ENCODE peak calls at places on chromosomes 12 and 14, in seven cellular contexts. X is activated T-helper 1 cell treated with anti-CD3 and anti-CD28 coated beads, Interleukin-12 subunit alpha, Interleukin-12 subunit beta, Interleukin-2, Interleukin-4 antibody, amounts not matched to agents 30 ng/mL and 10 ng/mL and 1 ng/mL, durations not matched to agents 14 hours and 24 hours and 36 hours; O is body of pancreas; R is coronary artery; D is CD8-positive, alpha-beta T cell; Z is CD4-positive, alpha-beta memory T cell; Y is aorta. K is an unnamed sample.

GRCh38 chr14:22163051-22163450 is 426.0 kb downstream of the DAD1 start:
- DNase-seq in R (no peak), Z (peak), X (no peak), O (no peak), D (no peak), Y (no peak), K (no peak)

GRCh38 chr12:116955382-116956021 is 44.8 kb downstream of the FBXW8 start:
- DNase-seq in Z (peak), Y (no peak), R (no peak), D (no peak), X (no peak), O (peak), K (peak)

GRCh38 chr12:121400332-121401139 is 618 bp downstream of the RNF34 start:
- DNase-seq in D (peak), Y (peak), X (peak), Z (peak), O (peak), R (no peak), K (peak)

GRCh38 chr14:85420278-85420677 is 109.7 kb upstream of the FLRT2 start:
- DNase-seq in D (no peak), R (no peak), Y (no peak), X (no peak), O (no peak), Z (no peak), K (no peak)

GRCh38 chr14:105165761-105166485 is 2.7 kb downstream of the JAG2 start:
- DNase-seq in D (no peak), O (no peak), Z (no peak), X (no peak), Y (no peak), R (no peak), K (no peak)

GRCh38 chr12:7060353-7060954 is at the start of gene C1S:
- DNase-seq in Z (no peak), D (no peak), O (peak), R (peak), Y (peak), X (no peak), K (peak)

GRCh38 chr14:102140027-102140749 is 491 bp downstream of the WDR20 start:
- DNase-seq in R (peak), D (peak), Y (peak), O (peak), X (peak), Z (peak), K (peak)

GRCh38 chr12:11716794-11717532 is 67.5 kb downstream of the ETV6 start:
- DNase-seq in Z (no peak), X (no peak), D (no peak), O (no peak), Y (no peak), R (no peak), K (no peak)

GRCh38 chr12:48037267-48037915 is 33.1 kb upstream of the COL2A1 start:
- DNase-seq in Y (no peak), Z (no peak), D (no peak), X (no peak), O (no peak), R (no peak), K (no peak)

GRCh38 chr14:96053600-96054381 is 14.6 kb downstream of the C14orf132 start:
- DNase-seq in R (peak), D (no peak), Z (no peak), X (no peak), Y (peak), O (peak), K (no peak)

GRCh38 chr14:78399316-78399889 is 229.2 kb downstream of the NRXN3 start:
- DNase-seq in Z (no peak), Y (no peak), X (no peak), D (no peak), R (no peak), O (no peak), K (no peak)

GRCh38 chr14:51518681-51519080 is 133.0 kb upstream of the FRMD6 start:
- DNase-seq in Z (no peak), Y (no peak), X (no peak), O (no peak), R (no peak), D (no peak), K (no peak)

GRCh38 chr14:22928237-22929103 is 706 bp downstream of the PRMT5 start:
- DNase-seq in Y (no peak), R (no peak), Z (peak), O (no peak), D (no peak), X (no peak), K (no peak)

GRCh38 chr14:29321646-29322045 is 555.1 kb downstream of the FOXG1 start:
- DNase-seq in Y (no peak), R (no peak), D (no peak), O (no peak), X (no peak), Z (no peak), K (no peak)

GRCh38 chr12:44405267-44405666 is 470.8 kb downstream of the NELL2 start:
- DNase-seq in Y (no peak), Z (no peak), O (no peak), R (no peak), X (no peak), D (no peak), K (no peak)

GRCh38 chr12:46378530-46378929 is 6.0 kb upstream of the SLC38A2 start:
- DNase-seq in O (no peak), X (no peak), Y (no peak), Z (no peak), R (no peak), D (no peak), K (no peak)

GRCh38 chr12:48936379-48936979 is 11.2 kb upstream of the FKBP11 start:
- DNase-seq in Y (peak), D (peak), R (no peak), X (peak), O (peak), Z (peak), K (peak)

GRCh38 chr12:53328043-53328435 is 6.6 kb upstream of the AAAS start:
- DNase-seq in Y (no peak), Z (no peak), O (no peak), R (peak), D (no peak), X (no peak), K (peak)

GRCh38 chr14:60094306-60094897 is 2.7 kb downstream of the PCNX4 start:
- DNase-seq in Z (no peak), O (no peak), R (no peak), Y (no peak), X (peak), D (no peak), K (no peak)

GRCh38 chr12:90173499-90174197 is 465.0 kb upstream of the ATP2B1 start:
- DNase-seq in D (no peak), Z (no peak), X (no peak), R (no peak), O (no peak), Y (no peak), K (no peak)

GRCh38 chr14:61320806-61321384 is 484 bp upstream of the PRKCH start:
- DNase-seq in R (no peak), Y (peak), X (no peak), O (no peak), Z (no peak), D (no peak), K (no peak)